ENCODE peak calls at places on chromosome 21, in five cellular contexts. O is H1, S is breast epithelium, E is spleen, Z is suprapubic skin. R is an unnamed sample.

GRCh38 chr21:45981154-45981606 is 390 bp upstream of the COL6A1 start:
- DNase-seq in O (peak; percentile 85), S (peak; percentile 68), E (peak; percentile 88), Z (peak; percentile 91), R (peak; percentile 64)

GRCh38 chr21:29347274-29347681 is 48.6 kb downstream of the BACH1 start:
- DNase-seq in O (no peak), S (no peak), E (no peak), Z (no peak), R (no peak)

GRCh38 chr21:16840549-16840948 is 672.3 kb upstream of the CXADR start:
- DNase-seq in O (no peak), S (no peak), E (no peak), Z (no peak), R (no peak)

GRCh38 chr21:21845901-21846396 is 847.7 kb downstream of the NCAM2 start:
- DNase-seq in O (no peak), S (no peak), E (no peak), Z (no peak), R (no peak)

GRCh38 chr21:45481977-45482898 is 60.0 kb downstream of the SLC19A1 start:
- DNase-seq in O (no peak), S (no peak), E (no peak), Z (no peak), R (no peak)

GRCh38 chr21:14711287-14711686 is 165.2 kb upstream of the SAMSN1 start:
- DNase-seq in O (no peak), S (no peak), E (no peak), Z (no peak), R (no peak)

GRCh38 chr21:34595457-34595856 is 19.5 kb downstream of the RCAN1 start:
- DNase-seq in O (peak; percentile 28), S (no peak), E (no peak), Z (no peak), R (no peak)

GRCh38 chr21:34092241-34092921 is 19.0 kb downstream of the MRPS6 start:
- DNase-seq in O (no peak), S (no peak), E (no peak), Z (no peak), R (no peak)

GRCh38 chr21:42289926-42290325 is 25.3 kb downstream of the TFF3 start:
- DNase-seq in O (no peak), S (no peak), E (no peak), Z (no peak), R (no peak)

GRCh38 chr21:35643176-35643575 is 417.1 kb downstream of the SETD4 start:
- DNase-seq in O (no peak), S (no peak), E (no peak), Z (no peak), R (no peak)

GRCh38 chr21:15122241-15122640 is 57.4 kb upstream of the NRIP1 start:
- DNase-seq in O (no peak), S (no peak), E (no peak), Z (no peak), R (no peak)

DNA sequence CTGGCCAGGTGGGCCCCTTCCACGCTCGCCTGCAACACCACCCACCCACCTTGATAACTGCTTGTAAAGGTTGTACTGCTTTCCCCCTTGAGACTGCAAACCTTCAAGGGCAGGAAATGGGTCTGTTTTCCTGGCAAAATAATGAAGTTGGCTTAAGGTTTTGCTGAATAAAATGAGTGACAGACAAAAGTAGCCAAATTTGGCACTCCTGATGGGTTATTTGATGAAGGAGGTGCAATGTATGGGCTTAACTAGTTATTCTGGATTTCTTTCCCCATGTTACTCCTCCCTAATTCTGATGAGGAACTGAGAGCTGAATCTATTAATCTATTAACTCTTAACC is 14.6 kb upstream of the HLCS start:
- DNase-seq in O (no peak), S (no peak), E (no peak), Z (no peak), R (no peak)
- TF ChIP-seq CTCF in O (no peak), S (no peak), E (no peak), Z (no peak), R (no peak)

GRCh38 chr21:44477131-44477530 is 21.8 kb downstream of the LRRC3 start:
- DNase-seq in O (no peak), S (no peak), E (peak; percentile 45), Z (peak; percentile 70), R (no peak)

GRCh38 chr21:44478801-44479167 is 23.5 kb downstream of the LRRC3 start:
- DNase-seq in O (no peak), S (no peak), E (peak; percentile 21), Z (no peak), R (no peak)

GRCh38 chr21:44478124-44478800 is 23.0 kb downstream of the LRRC3 start:
- DNase-seq in O (no peak), S (no peak), E (peak; percentile 37), Z (no peak), R (no peak)

GRCh38 chr21:44475266-44475665 is 20.0 kb downstream of the LRRC3 start:
- DNase-seq in O (no peak), S (no peak), E (no peak), Z (peak; percentile 20), R (no peak)

GRCh38 chr21:44477712-44478111 is 22.4 kb downstream of the LRRC3 start:
- DNase-seq in O (no peak), S (no peak), E (peak; percentile 53), Z (peak; percentile 29), R (no peak)
- TF ChIP-seq POLR2AphosphoS5 in O (no peak), S (no peak), E (no peak), Z (no peak), R (no peak)

GRCh38 chr21:32412162-32412997 is at the start of gene EVA1C:
- DNase-seq in O (peak; percentile 79), S (peak; percentile 69), E (peak; percentile 86), Z (peak; percentile 85), R (peak; percentile 83)
- H3K27ac ChIP-seq in O (no peak within 1 kb of the TSS), S (peak within 1 kb of the TSS; percentile 99), E (peak within 1 kb of the TSS; percentile 92), Z (peak within 1 kb of the TSS; percentile 99), R (peak within 1 kb of the TSS; percentile 96)

DNA sequence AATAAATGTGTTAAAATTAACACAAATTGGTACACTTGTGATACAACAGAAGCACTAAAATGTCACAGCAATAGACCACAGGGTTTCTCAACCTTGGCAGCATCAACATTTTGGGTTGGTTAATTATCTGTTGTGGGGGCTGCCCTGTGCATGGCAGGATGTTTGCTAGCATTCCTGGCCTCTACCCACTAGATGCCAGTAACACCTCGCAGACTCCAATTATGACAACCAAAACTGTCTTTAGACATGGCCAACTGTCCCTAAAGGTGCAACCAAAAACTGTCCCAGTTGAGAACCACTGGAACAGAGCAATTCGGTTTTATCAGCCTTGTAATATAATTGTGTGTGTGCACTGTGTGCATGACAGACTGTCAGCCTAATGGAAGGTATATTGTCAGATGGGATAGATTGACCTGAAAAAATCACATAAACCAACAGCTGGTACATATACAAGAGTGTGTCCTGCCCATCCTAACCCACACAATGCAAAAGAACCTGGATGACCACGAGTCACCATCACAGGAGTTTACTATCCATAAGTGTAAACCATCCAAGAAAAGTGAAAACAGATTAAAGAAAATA is 13.5 kb upstream of the ERG start:
- DNase-seq in O (no peak), S (no peak), E (no peak), Z (no peak), R (no peak)
- TF ChIP-seq CTCF in O (no peak), S (no peak), E (no peak), Z (no peak), R (no peak)

R was measured in stomach.